ENCODE peak calls at places on chromosomes 11 and 22, in nine cellular contexts. Y is heart right ventricle; I is CD8-positive, alpha-beta T cell; P is WERI-Rb-1; T is A549; M is colonic mucosa; R is Peyer's patch; E is omental fat pad; S is suprapubic skin. Q is an unnamed sample.

GRCh38 chr22:20438678-20439492 is 1.3 kb upstream of the SCARF2 start:
- DNase-seq in Y (no peak), I (no peak), P (peak; percentile 50), T (no peak), M (no peak), R (peak; percentile 40), E (no peak), S (peak; percentile 64), Q (peak; percentile 25)

GRCh38 chr11:71153005-71153395 is 99.4 kb downstream of the SHANK2 start:
- DNase-seq in Y (no peak), I (no peak), P (peak; percentile 30), T (peak; percentile 53), M (peak; percentile 27), R (peak; percentile 45), E (peak; percentile 25), S (peak; percentile 21), Q (no peak)

GRCh38 chr11:62574363-62575057 is 819 bp upstream of the EEF1G start:
- DNase-seq in Y (peak; percentile 36), I (no peak), P (peak; percentile 68), T (no peak), M (peak; percentile 50), R (peak; percentile 63), E (no peak), S (peak; percentile 65), Q (peak; percentile 40)

GRCh38 chr11:57387284-57388030 is 3.0 kb downstream of the PRG2 start:
- DNase-seq in Y (peak; percentile 42), I (no peak), P (peak; percentile 12), T (no peak), M (no peak), R (no peak), E (no peak), S (no peak), Q (no peak)

GRCh38 chr11:120133216-120134105 is 4.5 kb downstream of the TRIM29 start:
- DNase-seq in Y (no peak), I (no peak), P (no peak), T (no peak), M (peak; percentile 15), R (peak; percentile 40), E (peak; percentile 17), S (peak; percentile 57), Q (no peak)

GRCh38 chr22:45242778-45243191 is 2.1 kb upstream of the KIAA0930 start:
- DNase-seq in Y (no peak), I (no peak), P (peak; percentile 26), T (no peak), M (peak; percentile 64), R (no peak), E (no peak), S (no peak), Q (no peak)

GRCh38 chr11:10414659-10415058 is 40.4 kb upstream of the AMPD3 start:
- DNase-seq in Y (peak; percentile 24), I (no peak), P (no peak), T (no peak), M (no peak), R (peak; percentile 54), E (no peak), S (no peak), Q (no peak)

GRCh38 chr22:23565288-23565941 is 14.7 kb downstream of the IGLL1 start:
- DNase-seq in Y (no peak), I (no peak), P (peak; percentile 72), T (no peak), M (peak; percentile 28), R (no peak), E (no peak), S (peak; percentile 54), Q (peak; percentile 28)

GRCh38 chr22:30127749-30128166 is 47.5 kb downstream of the HORMAD2 start:
- DNase-seq in Y (no peak), I (no peak), P (no peak), T (no peak), M (no peak), R (no peak), E (no peak), S (no peak), Q (no peak)

GRCh38 chr22:40216041-40216756 is 38.5 kb downstream of the TNRC6B start:
- DNase-seq in Y (no peak), I (no peak), P (no peak), T (no peak), M (no peak), R (peak; percentile 58), E (no peak), S (peak; percentile 39), Q (peak; percentile 39)

GRCh38 chr22:40411506-40411861 is 41.1 kb downstream of the SGSM3 start:
- DNase-seq in Y (no peak), I (no peak), P (no peak), T (no peak), M (no peak), R (no peak), E (no peak), S (peak; percentile 53), Q (no peak)

GRCh38 chr22:42167066-42167465 is 36.5 kb upstream of the CYP2D6 start:
- DNase-seq in Y (no peak), I (no peak), P (no peak), T (no peak), M (no peak), R (no peak), E (no peak), S (no peak), Q (no peak)

DNA sequence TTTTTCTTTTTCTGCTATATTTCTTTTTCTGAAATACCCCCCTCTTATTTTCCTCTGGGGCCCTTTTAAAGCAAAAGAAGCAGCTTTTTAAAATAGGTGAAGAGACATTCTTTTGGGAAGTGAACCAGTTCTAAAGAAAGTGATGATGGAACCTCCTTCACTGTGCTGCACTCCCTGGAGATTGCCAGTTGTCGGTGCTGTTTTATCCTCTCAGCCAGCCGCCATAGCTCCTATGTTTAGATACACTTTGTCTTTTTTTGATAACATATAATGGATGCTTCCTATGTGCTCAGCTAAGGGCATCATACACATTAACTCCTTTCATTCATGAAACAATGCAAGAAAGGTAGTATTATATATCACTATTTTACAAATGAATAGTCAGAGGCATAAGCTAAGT is 14.0 kb downstream of the CFAP300 start:
- DNase-seq in Y (no peak), I (no peak), P (no peak), T (no peak), M (no peak), R (no peak), E (no peak), S (no peak), Q (no peak)
- TF ChIP-seq CTCF in Y (no peak), I (no peak), P (no peak), T (no peak), M (no peak), R (peak; percentile 20), E (no peak), S (no peak), Q (no peak)

GRCh38 chr11:128779036-128779435 is 85.2 kb downstream of the FLI1 start:
- DNase-seq in Y (no peak), I (no peak), P (no peak), T (no peak), M (no peak), R (no peak), E (no peak), S (no peak), Q (no peak)

GRCh38 chr11:128776434-128777284 is 82.8 kb downstream of the FLI1 start:
- DNase-seq in Y (peak; percentile 67), I (no peak), P (peak; percentile 76), T (peak; percentile 41), M (no peak), R (no peak), E (no peak), S (no peak), Q (peak; percentile 61)

GRCh38 chr11:128775513-128775912 is 81.6 kb downstream of the FLI1 start:
- DNase-seq in Y (no peak), I (no peak), P (no peak), T (no peak), M (no peak), R (no peak), E (no peak), S (no peak), Q (no peak)

GRCh38 chr11:128776088-128776433 is 82.2 kb downstream of the FLI1 start:
- DNase-seq in Y (no peak), I (no peak), P (no peak), T (no peak), M (no peak), R (peak; percentile 74), E (no peak), S (no peak), Q (no peak)

GRCh38 chr11:128777369-128778011 is 83.6 kb downstream of the FLI1 start:
- DNase-seq in Y (no peak), I (no peak), P (peak; percentile 17), T (no peak), M (no peak), R (no peak), E (no peak), S (no peak), Q (no peak)
- TF ChIP-seq CTCF in Y (peak; percentile 3), I (no peak), P (peak; percentile 43), T (no peak), M (no peak), R (no peak), E (no peak), S (no peak), Q (no peak)

GRCh38 chr11:69949327-69949726 is 128.8 kb upstream of the ANO1 start:
- DNase-seq in Y (no peak), I (no peak), P (no peak), T (peak; percentile 97), M (no peak), R (peak; percentile 64), E (no peak), S (no peak), Q (no peak)

GRCh38 chr11:69948256-69949141 is 129.3 kb upstream of the FGF3 start:
- DNase-seq in Y (no peak), I (no peak), P (no peak), T (peak; percentile 85), M (peak; percentile 61), R (peak; percentile 92), E (no peak), S (no peak), Q (no peak)

GRCh38 chr11:69951821-69952590 is 126.1 kb upstream of the ANO1 start:
- DNase-seq in Y (no peak), I (no peak), P (no peak), T (no peak), M (no peak), R (no peak), E (no peak), S (no peak), Q (no peak)

GRCh38 chr11:69950621-69951020 is 127.5 kb upstream of the ANO1 start:
- DNase-seq in Y (no peak), I (no peak), P (no peak), T (no peak), M (no peak), R (no peak), E (no peak), S (no peak), Q (no peak)

DNA sequence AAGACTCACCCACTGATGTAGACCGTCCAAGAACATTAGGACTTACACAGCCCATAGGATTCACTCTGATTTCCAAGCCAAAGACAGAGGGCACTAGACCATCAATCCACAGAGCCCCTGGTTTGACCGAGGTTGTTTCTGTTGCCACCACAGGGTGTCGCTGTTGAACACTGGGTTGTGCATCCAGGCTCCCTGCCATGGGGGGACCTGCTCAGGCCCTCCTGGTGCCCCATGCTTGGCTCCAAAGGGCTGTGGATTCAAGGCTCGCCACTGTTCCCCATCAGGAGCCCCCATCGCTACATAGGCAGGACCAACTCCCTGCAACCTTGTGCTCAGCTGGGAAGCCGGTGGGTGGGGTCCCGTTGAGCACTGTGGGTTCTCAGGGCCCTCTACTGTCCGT is 128.0 kb upstream of the ANO1 start:
- DNase-seq in Y (no peak), I (no peak), P (peak; percentile 77), T (peak; percentile 52), M (peak; percentile 50), R (no peak), E (no peak), S (no peak), Q (peak; percentile 49)
- TF ChIP-seq CTCF in Y (no peak), I (peak; percentile 14), P (peak; percentile 97), T (peak; percentile 38), M (no peak), R (peak; percentile 45), E (no peak), S (no peak), Q (peak; percentile 7)

GRCh38 chr11:39113606-39114005 is 2345.8 kb downstream of the LRRC4C start:
- DNase-seq in Y (no peak), I (no peak), P (no peak), T (no peak), M (no peak), R (no peak), E (no peak), S (no peak), Q (no peak)
- TF ChIP-seq CTCF in Y (no peak), I (no peak), P (no peak), T (no peak), M (no peak), R (no peak), E (no peak), S (no peak), Q (no peak)